ENCODE peak calls at places on chromosome 15, in five cellular contexts. I is ovary, Q is cardiac fibroblast, Z is AG09309, X is BE2C. H is an unnamed sample.

GRCh38 chr15:94380798-94381197 is 149.4 kb downstream of the MCTP2 start:
- DNase-seq in Q (no peak), I (no peak), Z (no peak), X (no peak), H (no peak)

GRCh38 chr15:74399511-74400312 is 32.3 kb upstream of the CYP11A1 start:
- DNase-seq in X (no peak), I (no peak), Q (peak), Z (no peak), H (no peak)

GRCh38 chr15:73955851-73956250 is 29.6 kb downstream of the LOXL1 start:
- DNase-seq in I (peak), Z (no peak), Q (no peak), X (no peak), H (no peak)

GRCh38 chr15:31456329-31457060 is 129.9 kb downstream of the KLF13 start:
- DNase-seq in Z (no peak), I (no peak), Q (no peak), X (no peak), H (no peak)

GRCh38 chr15:33013827-33014445 is 180.6 kb downstream of the FMN1 start:
- DNase-seq in Z (no peak), Q (peak), X (no peak), I (no peak), H (no peak)

GRCh38 chr15:65195542-65196026 is 10.4 kb upstream of the CLPX start:
- DNase-seq in X (no peak), Q (no peak), I (no peak), Z (no peak), H (no peak)

GRCh38 chr15:50911001-50911400 is 2.5 kb downstream of the AP4E1 start:
- DNase-seq in Q (peak), Z (no peak), X (no peak), I (no peak), H (no peak)

GRCh38 chr15:66503780-66504562 is 684 bp downstream of the RPL4 start:
- DNase-seq in X (no peak), I (no peak), Q (no peak), Z (no peak), H (no peak)

GRCh38 chr15:63176302-63176701 is 13.1 kb upstream of the RAB8B start:
- DNase-seq in X (no peak), I (no peak), Z (no peak), Q (no peak), H (no peak)

GRCh38 chr15:69841046-69841828 is 256.5 kb downstream of the TLE3 start:
- DNase-seq in Z (no peak), I (no peak), Q (no peak), X (peak), H (no peak)

GRCh38 chr15:101501703-101502373 is 12.3 kb upstream of the PCSK6 start:
- DNase-seq in Q (peak), X (peak), Z (no peak), I (peak), H (peak)

GRCh38 chr15:63504247-63504978 is at the start of gene USP3:
- DNase-seq in I (peak), Q (peak), Z (peak), X (peak), H (peak)

GRCh38 chr15:69298697-69299441 is at the start of gene PAQR5:
- DNase-seq in Z (no peak), Q (no peak), I (peak), X (peak), H (peak)

GRCh38 chr15:40303576-40303975 is 4.2 kb downstream of the PLCB2 start:
- DNase-seq in X (no peak), I (no peak), Z (no peak), Q (no peak), H (no peak)

DNA sequence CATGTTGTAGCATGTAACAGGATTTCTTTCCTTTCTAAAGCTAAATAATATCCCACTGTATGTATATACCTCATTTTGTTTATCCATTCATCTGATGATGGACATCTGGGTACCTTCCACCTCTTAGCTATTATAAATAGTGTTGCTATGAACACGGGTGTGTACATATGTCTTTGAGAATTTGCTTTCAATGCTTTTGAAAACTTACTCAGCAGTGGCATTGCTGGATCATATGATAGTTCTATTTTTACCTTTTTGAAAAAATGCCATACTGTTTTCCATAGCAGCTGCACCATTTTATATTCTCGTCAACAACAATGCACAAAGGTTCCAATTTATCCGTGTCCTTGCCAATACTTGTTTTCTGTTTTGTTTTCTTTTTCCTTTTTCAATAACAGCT is 77.1 kb downstream of the PEAK1 start:
- DNase-seq in X (no peak), Z (no peak), I (no peak), Q (no peak), H (no peak)
- TF ChIP-seq CTCF in X (no peak), Z (no peak), I (no peak), Q (no peak), H (no peak)

GRCh38 chr15:28098766-28099554 is at the start of gene OCA2:
- DNase-seq in I (peak), X (peak), Z (no peak), Q (peak), H (peak)
- TF ChIP-seq CTCF in I (no peak), X (peak), Z (peak), Q (no peak), H (peak)

GRCh38 chr15:82021021-82021420 is 24.8 kb downstream of the MEX3B start:
- DNase-seq in X (peak), Z (no peak), I (no peak), Q (no peak), H (no peak)
- TF ChIP-seq CTCF in X (no peak), Z (no peak), I (no peak), Q (no peak), H (no peak)

GRCh38 chr15:92648190-92648875 is 7.2 kb downstream of the FAM174B start:
- DNase-seq in I (no peak), Q (no peak), Z (no peak), X (no peak), H (no peak)
- TF ChIP-seq CTCF in I (no peak), Q (no peak), Z (no peak), X (no peak), H (no peak)

H was measured in glutamatergic neuron.